ENCODE peak calls at places on chromosomes 1 and 21, in five cellular contexts. T is endothelial cell of umbilical vein, R is HCT116, Y is GM12892, W is transverse colon. G is an unnamed sample.

GRCh38 chr1:119740886-119741780 is 27.6 kb downstream of the HMGCS2 start:
- DNase-seq in T (no peak), R (no peak), Y (no peak), W (no peak), G (no peak)

GRCh38 chr1:2941907-2942306 is 79.4 kb upstream of the ACTRT2 start:
- DNase-seq in T (no peak), R (no peak), Y (no peak), W (no peak), G (no peak)

GRCh38 chr1:234499119-234500039 is 20.4 kb upstream of the TARBP1 start:
- DNase-seq in T (peak; percentile 84), R (peak; percentile 62), Y (peak; percentile 57), W (peak; percentile 93), G (peak; percentile 93)

GRCh38 chr1:171901245-171901644 is 59.9 kb downstream of the DNM3 start:
- DNase-seq in T (no peak), R (no peak), Y (no peak), W (no peak), G (no peak)

GRCh38 chr1:230308039-230308438 is 118.1 kb downstream of the PGBD5 start:
- DNase-seq in T (peak; percentile 93), R (peak; percentile 50), Y (no peak), W (peak; percentile 90), G (peak; percentile 85)

GRCh38 chr1:222081859-222082258 is 340.0 kb upstream of the DUSP10 start:
- DNase-seq in T (no peak), R (no peak), Y (no peak), W (no peak), G (no peak)

GRCh38 chr1:66540434-66541032 is 6.6 kb downstream of the SGIP1 start:
- DNase-seq in T (peak; percentile 62), R (no peak), Y (no peak), W (no peak), G (no peak)

GRCh38 chr1:23369335-23370013 is at the start of gene ZNF436:
- DNase-seq in T (peak; percentile 93), R (no peak), Y (no peak), W (peak; percentile 78), G (peak; percentile 70)

GRCh38 chr21:33642027-33642895 is at the start of gene ITSN1:
- DNase-seq in T (peak; percentile 99), R (peak; percentile 98), Y (peak; percentile 80), W (peak; percentile 100), G (peak; percentile 100)

GRCh38 chr1:183070234-183070922 is 47.2 kb downstream of the LAMC1 start:
- DNase-seq in T (no peak), R (no peak), Y (no peak), W (no peak), G (no peak)

GRCh38 chr1:26744075-26744958 is 43.4 kb upstream of the PIGV start:
- DNase-seq in T (peak; percentile 98), R (peak; percentile 66), Y (peak; percentile 54), W (peak; percentile 81), G (no peak)

GRCh38 chr21:39610705-39611104 is 2.0 kb upstream of the B3GALT5 start:
- DNase-seq in T (no peak), R (no peak), Y (no peak), W (no peak), G (no peak)

GRCh38 chr1:208778417-208778816 is 534.2 kb upstream of the PLXNA2 start:
- DNase-seq in T (no peak), R (no peak), Y (no peak), W (no peak), G (no peak)

GRCh38 chr1:180085331-180085730 is 69.3 kb upstream of the QSOX1 start:
- DNase-seq in T (no peak), R (no peak), Y (no peak), W (no peak), G (no peak)

GRCh38 chr1:75373542-75374159 is 237.3 kb downstream of the SLC44A5 start:
- DNase-seq in T (no peak), R (no peak), Y (no peak), W (no peak), G (no peak)

GRCh38 chr21:42655797-42656770 is 2.7 kb downstream of the PDE9A start:
- DNase-seq in T (no peak), R (no peak), Y (no peak), W (peak; percentile 68), G (no peak)

GRCh38 chr1:204651843-204652421 is 33.6 kb downstream of the LRRN2 start:
- DNase-seq in T (no peak), R (no peak), Y (no peak), W (no peak), G (no peak)

GRCh38 chr1:160622885-160623633 is 23.8 kb downstream of the SLAMF1 start:
- DNase-seq in T (no peak), R (no peak), Y (no peak), W (no peak), G (no peak)

GRCh38 chr1:29282135-29282923 is 46.0 kb downstream of the PTPRU start:
- DNase-seq in T (no peak), R (no peak), Y (no peak), W (no peak), G (no peak)

GRCh38 chr1:227010645-227011044 is 70.6 kb downstream of the COQ8A start:
- DNase-seq in T (no peak), R (no peak), Y (no peak), W (no peak), G (no peak)

DNA sequence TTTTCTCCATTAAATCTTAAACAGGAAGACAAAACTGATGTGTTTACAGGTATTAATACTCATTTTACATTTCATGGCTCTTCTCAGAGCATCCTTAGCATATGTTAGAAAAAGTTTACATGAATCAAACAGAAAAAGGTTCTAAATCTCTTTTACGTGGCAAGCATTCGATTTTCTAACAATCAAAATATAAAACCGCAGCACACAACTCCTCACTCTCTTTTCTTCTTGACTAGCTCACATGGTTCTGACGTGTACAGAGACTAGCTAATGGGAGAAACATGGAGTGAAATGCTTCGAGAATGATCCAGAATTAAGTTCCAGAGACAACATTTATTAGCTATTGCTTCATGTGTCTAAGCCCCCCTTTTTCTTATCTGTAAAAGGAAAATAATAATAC is 669.0 kb downstream of the PTPRC start:
- DNase-seq in T (no peak), R (no peak), Y (no peak), W (no peak), G (no peak)
- TF ChIP-seq POLR2AphosphoS5 in T (no peak), R (no peak), Y (no peak), W (no peak), G (no peak)

GRCh38 chr21:36477559-36477958 is 2.4 kb downstream of the CLDN14 start:
- DNase-seq in T (no peak), R (no peak), Y (no peak), W (no peak), G (no peak)

GRCh38 chr21:36478941-36479340 is 981 bp downstream of the CLDN14 start:
- DNase-seq in T (peak; percentile 48), R (no peak), Y (no peak), W (no peak), G (no peak)

GRCh38 chr21:36477001-36477400 is 2.9 kb downstream of the CLDN14 start:
- DNase-seq in T (no peak), R (no peak), Y (no peak), W (no peak), G (no peak)

GRCh38 chr21:36479415-36480402 is at the start of gene CLDN14:
- DNase-seq in T (no peak), R (no peak), Y (no peak), W (no peak), G (peak; percentile 33)

GRCh38 chr21:36478207-36478701 is 1.7 kb downstream of the CLDN14 start:
- DNase-seq in T (peak; percentile 85), R (no peak), Y (no peak), W (no peak), G (no peak)
- TF ChIP-seq POLR2A in T (peak; percentile 32), R (no peak), Y (no peak), W (no peak), G (no peak)

DNA sequence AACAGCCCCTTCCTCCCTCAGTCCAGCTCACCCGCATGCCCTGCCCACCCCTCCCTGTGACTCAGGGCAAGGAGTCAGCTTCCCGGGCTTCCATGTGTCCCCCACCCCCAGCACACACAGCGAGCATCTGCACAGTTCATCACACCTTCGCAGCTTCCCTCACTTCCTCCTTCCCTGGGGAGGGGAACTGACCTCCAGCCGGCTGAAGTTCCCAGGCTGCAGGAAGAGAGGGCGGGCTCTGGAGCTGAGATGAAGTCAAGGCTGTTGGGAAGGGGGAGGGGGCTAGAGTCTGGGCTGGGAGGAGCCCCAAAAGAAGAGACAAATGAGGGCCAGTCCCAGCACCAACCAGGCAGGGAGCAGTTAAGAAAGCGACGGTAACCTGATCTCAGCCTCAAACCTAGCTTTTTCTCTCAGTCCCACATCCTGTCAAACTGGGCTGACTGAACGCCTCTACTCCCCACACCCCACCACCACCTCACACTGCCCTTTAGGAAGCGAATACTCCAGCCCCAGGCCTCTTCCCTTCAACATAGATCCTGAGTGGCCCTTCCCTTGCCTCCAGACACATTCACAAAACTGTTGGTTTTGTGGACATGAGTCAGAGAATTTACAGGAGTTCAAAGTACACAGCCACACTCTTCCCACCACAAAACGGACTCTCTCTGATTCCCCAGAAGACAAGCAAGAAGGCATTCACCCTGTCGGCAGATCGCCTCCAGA is 1.9 kb downstream of the RHOC start:
- DNase-seq in T (peak; percentile 97), R (peak; percentile 80), Y (peak; percentile 80), W (peak; percentile 86), G (peak; percentile 84)
- TF ChIP-seq POLR2AphosphoS5 in T (peak; percentile 89), R (peak; percentile 78), Y (peak; percentile 84), W (peak; percentile 81), G (peak; percentile 44)

GRCh38 chr1:165630629-165631402 is at the start of gene MGST3:
- DNase-seq in T (peak; percentile 97), R (peak; percentile 94), Y (peak; percentile 88), W (peak; percentile 95), G (peak; percentile 92)
- TF ChIP-seq POLR2A in T (peak; percentile 86), R (peak; percentile 78), Y (peak; percentile 72), W (peak; percentile 98), G (peak; percentile 43)